ENCODE peak calls at places on chromosomes 7 and 10, in eight cellular contexts. P, S, I, V, Q, Y, M and G are unnamed samples.

GRCh38 chr7:24820730-24821044 is 63.4 kb upstream of the GSDME start:
- DNase-seq in P (no peak), S (no peak), I (no peak), V (no peak), Q (no peak), Y (no peak), M (no peak), G (peak)

GRCh38 chr7:50610521-50611277 is 45.5 kb upstream of the DDC start:
- DNase-seq in P (peak), S (peak), I (peak), V (peak), Q (peak), Y (no peak), M (peak), G (no peak)

GRCh38 chr7:84187813-84188212 is 6.8 kb downstream of the SEMA3A start:
- DNase-seq in P (no peak), S (peak), I (peak), V (peak), Q (no peak), Y (peak), M (no peak), G (no peak)

GRCh38 chr10:132655735-132656134 is 118.1 kb downstream of the INPP5A start:
- DNase-seq in P (no peak), S (no peak), I (no peak), V (no peak), Q (no peak), Y (no peak), M (no peak), G (no peak)

GRCh38 chr10:73810735-73811465 is 498 bp downstream of the NDST2 start:
- DNase-seq in P (peak), S (peak), I (peak), V (peak), Q (peak), Y (peak), M (no peak), G (no peak)

GRCh38 chr10:18859659-18860058 is 188.9 kb upstream of the MALRD1 start:
- DNase-seq in P (no peak), S (no peak), I (no peak), V (no peak), Q (no peak), Y (no peak), M (no peak), G (no peak)

GRCh38 chr7:82629583-82629982 is 186.0 kb upstream of the CACNA2D1 start:
- DNase-seq in P (no peak), S (no peak), I (no peak), V (no peak), Q (no peak), Y (no peak), M (no peak), G (no peak)

GRCh38 chr7:5533821-5534367 is 110.3 kb upstream of the TNRC18 start:
- DNase-seq in P (no peak), S (no peak), I (no peak), V (no peak), Q (no peak), Y (no peak), M (no peak), G (no peak)

GRCh38 chr7:124032369-124033092 is at the start of gene TMEM229A:
- DNase-seq in P (no peak), S (peak), I (peak), V (peak), Q (peak), Y (peak), M (no peak), G (peak)

GRCh38 chr10:31888442-31888841 is 40.2 kb downstream of the ARHGAP12 start:
- DNase-seq in P (no peak), S (no peak), I (no peak), V (no peak), Q (no peak), Y (no peak), M (no peak), G (no peak)

GRCh38 chr7:35604595-35604994 is 90.3 kb downstream of the HERPUD2 start:
- DNase-seq in P (no peak), S (no peak), I (no peak), V (no peak), Q (no peak), Y (no peak), M (no peak), G (no peak)

GRCh38 chr10:33211123-33211878 is 123.2 kb downstream of the NRP1 start:
- DNase-seq in P (no peak), S (no peak), I (peak), V (peak), Q (peak), Y (peak), M (peak), G (no peak)

GRCh38 chr10:114956466-114956865 is 18.5 kb downstream of the TRUB1 start:
- DNase-seq in P (no peak), S (no peak), I (no peak), V (no peak), Q (peak), Y (peak), M (no peak), G (no peak)